ENCODE peak calls at places on chromosome 1, in seven cellular contexts. One of them, this sample, is unnamed.

GRCh38 chr1:115089443-115090340 is at the start of gene TSPAN2:
- DNase-seq in activated CD4-positive, alpha-beta T cell treated with anti-CD3 and anti-CD28 coated beads, Interleukin-2, amount 10 ng/mL, durations not matched to agents 7 days and 5 days: peak; percentile 48
- DNase-seq in NCI-H345: peak; percentile 34
- DNase-seq in transverse colon: peak; percentile 78
- DNase-seq in progenitor cell of endocrine pancreas: peak; percentile 65
- DNase-seq in AG08396: peak; percentile 68
- DNase-seq in neural crest cell: peak; percentile 29
- DNase-seq in this sample: peak; percentile 46

GRCh38 chr1:87329051-87329755 is 523 bp downstream of the LMO4 start:
- DNase-seq in activated CD4-positive, alpha-beta T cell treated with anti-CD3 and anti-CD28 coated beads, Interleukin-2, amount 10 ng/mL, durations not matched to agents 7 days and 5 days: peak; percentile 49
- DNase-seq in NCI-H345: peak; percentile 60
- DNase-seq in transverse colon: peak; percentile 57
- DNase-seq in progenitor cell of endocrine pancreas: peak; percentile 48
- DNase-seq in AG08396: peak; percentile 47
- DNase-seq in neural crest cell: peak; percentile 39
- DNase-seq in this sample: peak; percentile 58

GRCh38 chr1:158101944-158102343 is 78.8 kb upstream of the CD1D start:
- DNase-seq in activated CD4-positive, alpha-beta T cell treated with anti-CD3 and anti-CD28 coated beads, Interleukin-2, amount 10 ng/mL, durations not matched to agents 7 days and 5 days: no peak
- DNase-seq in NCI-H345: no peak
- DNase-seq in transverse colon: no peak
- DNase-seq in progenitor cell of endocrine pancreas: no peak
- DNase-seq in AG08396: peak; percentile 45
- DNase-seq in neural crest cell: no peak
- DNase-seq in this sample: peak; percentile 89

GRCh38 chr1:56468472-56468871 is 110.9 kb downstream of the PLPP3 start:
- DNase-seq in activated CD4-positive, alpha-beta T cell treated with anti-CD3 and anti-CD28 coated beads, Interleukin-2, amount 10 ng/mL, durations not matched to agents 7 days and 5 days: no peak
- DNase-seq in NCI-H345: no peak
- DNase-seq in transverse colon: no peak
- DNase-seq in progenitor cell of endocrine pancreas: no peak
- DNase-seq in AG08396: no peak
- DNase-seq in neural crest cell: no peak
- DNase-seq in this sample: no peak

GRCh38 chr1:111476761-111477309 is 3.1 kb downstream of the C1orf162 start:
- DNase-seq in activated CD4-positive, alpha-beta T cell treated with anti-CD3 and anti-CD28 coated beads, Interleukin-2, amount 10 ng/mL, durations not matched to agents 7 days and 5 days: peak; percentile 72
- DNase-seq in NCI-H345: no peak
- DNase-seq in transverse colon: no peak
- DNase-seq in progenitor cell of endocrine pancreas: no peak
- DNase-seq in AG08396: no peak
- DNase-seq in neural crest cell: no peak
- DNase-seq in this sample: no peak

GRCh38 chr1:39142394-39143060 is 62.0 kb upstream of the MACF1 start:
- DNase-seq in activated CD4-positive, alpha-beta T cell treated with anti-CD3 and anti-CD28 coated beads, Interleukin-2, amount 10 ng/mL, durations not matched to agents 7 days and 5 days: no peak
- DNase-seq in NCI-H345: peak; percentile 19
- DNase-seq in transverse colon: no peak
- DNase-seq in progenitor cell of endocrine pancreas: no peak
- DNase-seq in AG08396: no peak
- DNase-seq in neural crest cell: no peak
- DNase-seq in this sample: no peak

GRCh38 chr1:87174726-87175237 is 153.9 kb upstream of the LMO4 start:
- DNase-seq in activated CD4-positive, alpha-beta T cell treated with anti-CD3 and anti-CD28 coated beads, Interleukin-2, amount 10 ng/mL, durations not matched to agents 7 days and 5 days: no peak
- DNase-seq in NCI-H345: peak; percentile 12
- DNase-seq in transverse colon: no peak
- DNase-seq in progenitor cell of endocrine pancreas: no peak
- DNase-seq in AG08396: no peak
- DNase-seq in neural crest cell: no peak
- DNase-seq in this sample: no peak

GRCh38 chr1:10676987-10677386 is 119.5 kb downstream of the CASZ1 start:
- DNase-seq in activated CD4-positive, alpha-beta T cell treated with anti-CD3 and anti-CD28 coated beads, Interleukin-2, amount 10 ng/mL, durations not matched to agents 7 days and 5 days: no peak
- DNase-seq in NCI-H345: no peak
- DNase-seq in transverse colon: no peak
- DNase-seq in progenitor cell of endocrine pancreas: no peak
- DNase-seq in AG08396: no peak
- DNase-seq in neural crest cell: no peak
- DNase-seq in this sample: no peak

GRCh38 chr1:161209790-161210409 is 5.2 kb upstream of the FCER1G start:
- DNase-seq in activated CD4-positive, alpha-beta T cell treated with anti-CD3 and anti-CD28 coated beads, Interleukin-2, amount 10 ng/mL, durations not matched to agents 7 days and 5 days: peak; percentile 79
- DNase-seq in NCI-H345: peak; percentile 67
- DNase-seq in transverse colon: peak; percentile 76
- DNase-seq in progenitor cell of endocrine pancreas: peak; percentile 74
- DNase-seq in AG08396: peak; percentile 72
- DNase-seq in neural crest cell: peak; percentile 73
- DNase-seq in this sample: peak; percentile 86

This sample was measured in ELR.